ENCODE peak calls at places on chromosome 17, in four cellular contexts. I, A, S and D are unnamed samples.

GRCh38 chr17:68255731-68256538 is 8.1 kb downstream of the AMZ2 start:
- DNase-seq in I (no peak), A (no peak), S (no peak), D (no peak)

GRCh38 chr17:46878055-46878454 is 26.7 kb downstream of the WNT9B start:
- DNase-seq in I (no peak), A (no peak), S (no peak), D (no peak)

GRCh38 chr17:74280093-74280513 is 6.1 kb downstream of the DNAI2 start:
- DNase-seq in I (no peak), A (no peak), S (no peak), D (no peak)

GRCh38 chr17:44940321-44940720 is 7.3 kb downstream of the KIF18B start:
- DNase-seq in I (no peak), A (no peak), S (no peak), D (no peak)

GRCh38 chr17:73304971-73305786 is 6.6 kb downstream of the CDC42EP4 start:
- DNase-seq in I (peak; percentile 66), A (no peak), S (peak; percentile 63), D (peak; percentile 55)

GRCh38 chr17:77836557-77837041 is 121.9 kb upstream of the TNRC6C start:
- DNase-seq in I (no peak), A (no peak), S (no peak), D (peak; percentile 65)

GRCh38 chr17:43958953-43959352 is 5.2 kb upstream of the PYY start:
- DNase-seq in I (no peak), A (no peak), S (no peak), D (no peak)

GRCh38 chr17:29627951-29628350 is 5.2 kb upstream of the CORO6 start:
- DNase-seq in I (no peak), A (no peak), S (no peak), D (no peak)

GRCh38 chr17:8632087-8632486 is 1.6 kb upstream of the MYH10 start:
- DNase-seq in I (no peak), A (no peak), S (peak; percentile 56), D (no peak)

GRCh38 chr17:63376949-63377348 is 69.2 kb downstream of the CYB561 start:
- DNase-seq in I (no peak), A (no peak), S (no peak), D (no peak)

GRCh38 chr17:80678621-80679020 is 134.0 kb downstream of the RPTOR start:
- DNase-seq in I (peak; percentile 20), A (no peak), S (no peak), D (no peak)

GRCh38 chr17:29664743-29665479 is 42.2 kb upstream of the CORO6 start:
- DNase-seq in I (peak; percentile 31), A (no peak), S (no peak), D (peak; percentile 60)

GRCh38 chr17:27083408-27084185 is 210.3 kb upstream of the WSB1 start:
- DNase-seq in I (no peak), A (no peak), S (no peak), D (no peak)

GRCh38 chr17:82929676-82930042 is 89.8 kb upstream of the ZNF750 start:
- DNase-seq in I (no peak), A (no peak), S (no peak), D (no peak)

GRCh38 chr17:43832168-43832975 is 574 bp downstream of the MPP3 start:
- DNase-seq in I (no peak), A (no peak), S (peak; percentile 65), D (no peak)

GRCh38 chr17:73293480-73293911 is 18.3 kb downstream of the CDC42EP4 start:
- DNase-seq in I (no peak), A (no peak), S (no peak), D (peak; percentile 78)

GRCh38 chr17:58335779-58336455 is 7.3 kb upstream of the TSPOAP1 start:
- DNase-seq in I (no peak), A (peak; percentile 76), S (no peak), D (no peak)

GRCh38 chr17:27493088-27493487 is 36.8 kb downstream of the KSR1 start:
- DNase-seq in I (no peak), A (no peak), S (no peak), D (no peak)

GRCh38 chr17:75405365-75406221 is at the start of gene GRB2:
- DNase-seq in I (peak; percentile 100), A (peak; percentile 83), S (peak; percentile 100), D (peak; percentile 94)

GRCh38 chr17:63163158-63163520 is 197.1 kb downstream of the TANC2 start:
- DNase-seq in I (no peak), A (no peak), S (no peak), D (no peak)

GRCh38 chr17:67378444-67379250 is 1.6 kb downstream of the PITPNC1 start:
- DNase-seq in I (peak; percentile 76), A (no peak), S (peak; percentile 90), D (peak; percentile 56)

GRCh38 chr17:29054835-29055234 is 11.9 kb downstream of the PIPOX start:
- DNase-seq in I (no peak), A (no peak), S (no peak), D (no peak)

GRCh38 chr17:74361613-74362391 is at the start of gene BTBD17:
- DNase-seq in I (peak; percentile 82), A (no peak), S (peak; percentile 97), D (no peak)

GRCh38 chr17:44956076-44956475 is 8.5 kb upstream of the KIF18B start:
- DNase-seq in I (no peak), A (no peak), S (no peak), D (no peak)

GRCh38 chr17:61411944-61412859 is 12.6 kb downstream of the TBX2 start:
- DNase-seq in I (peak; percentile 84), A (peak; percentile 5), S (peak; percentile 89), D (peak; percentile 49)

GRCh38 chr17:10046786-10047609 is 141.9 kb upstream of the RCVRN start:
- DNase-seq in I (no peak), A (peak; percentile 82), S (no peak), D (no peak)

GRCh38 chr17:6599364-6599763 is 41.1 kb downstream of the KIAA0753 start:
- DNase-seq in I (no peak), A (no peak), S (no peak), D (no peak)

GRCh38 chr17:29557085-29557697 is 9.6 kb downstream of the ABHD15 start:
- DNase-seq in I (no peak), A (no peak), S (peak; percentile 13), D (no peak)

GRCh38 chr17:9185688-9186289 is 164.5 kb downstream of the NTN1 start:
- DNase-seq in I (no peak), A (no peak), S (no peak), D (no peak)

GRCh38 chr17:44012391-44012790 is 2.4 kb downstream of the TMEM101 start:
- DNase-seq in I (no peak), A (no peak), S (no peak), D (no peak)

GRCh38 chr17:50169121-50169764 is 3.4 kb downstream of the SGCA start:
- DNase-seq in I (peak; percentile 80), A (peak; percentile 44), S (peak; percentile 73), D (peak; percentile 78)

GRCh38 chr17:43766413-43767052 is 7.9 kb upstream of the SOST start:
- DNase-seq in I (peak; percentile 63), A (no peak), S (peak; percentile 86), D (peak; percentile 39)

GRCh38 chr17:21463779-21464407 is 87.7 kb downstream of the KCNJ12 start:
- DNase-seq in I (no peak), A (no peak), S (peak; percentile 70), D (no peak)

GRCh38 chr17:65587602-65588193 is 26.2 kb upstream of the AXIN2 start:
- DNase-seq in I (no peak), A (no peak), S (no peak), D (no peak)

GRCh38 chr17:67834634-67835033 is 9.3 kb downstream of the BPTF start:
- DNase-seq in I (no peak), A (no peak), S (peak; percentile 7), D (no peak)

GRCh38 chr17:75615301-75615700 is 17.9 kb upstream of the SMIM5 start:
- DNase-seq in I (no peak), A (no peak), S (no peak), D (no peak)

GRCh38 chr17:181213-182163 is at the start of gene DOC2B:
- DNase-seq in I (no peak), A (no peak), S (peak; percentile 57), D (peak; percentile 40)
- TF ChIP-seq POLR2A in I (no peak), A (no peak), S (no peak), D (no peak)

GRCh38 chr17:15247891-15248529 is 17.1 kb downstream of the PMP22 start:
- DNase-seq in I (peak; percentile 11), A (no peak), S (no peak), D (no peak)
- TF ChIP-seq CTCF in I (peak; percentile 38), A (no peak), S (peak; percentile 79), D (peak; percentile 20)

DNA sequence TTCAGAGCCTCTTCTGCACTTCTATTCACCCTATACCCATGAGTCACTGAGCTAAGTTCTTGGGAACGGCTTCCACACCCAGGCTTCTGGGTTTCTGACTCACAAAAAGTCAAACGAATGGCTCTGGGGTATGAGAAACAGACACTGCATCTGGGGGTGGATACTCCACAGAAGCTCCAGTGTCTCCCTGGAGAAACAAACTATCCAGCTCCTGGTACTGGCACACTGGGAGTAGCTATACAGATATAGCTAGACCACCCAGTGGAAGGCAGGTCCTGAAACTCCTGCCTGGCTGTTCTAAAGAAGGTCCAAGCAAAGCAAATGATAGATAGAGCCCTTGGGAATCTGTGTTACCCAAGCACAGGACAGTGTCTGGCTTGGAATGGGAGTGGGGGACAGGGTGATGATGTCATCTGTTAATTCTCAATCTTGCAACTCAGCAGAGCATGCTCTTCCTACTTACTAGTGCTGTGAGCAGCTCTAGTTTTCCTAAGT is 6.9 kb downstream of the MMP28 start:
- DNase-seq in I (peak; percentile 8), A (no peak), S (no peak), D (no peak)
- TF ChIP-seq EGR1 in I (no peak), A (no peak), S (no peak), D (peak; percentile 47)

GRCh38 chr17:19305261-19305660 is 57.3 kb downstream of the B9D1 start:
- DNase-seq in I (no peak), A (no peak), S (no peak), D (no peak)

GRCh38 chr17:19304751-19305150 is 57.8 kb downstream of the B9D1 start:
- DNase-seq in I (no peak), A (no peak), S (no peak), D (no peak)

GRCh38 chr17:19307521-19307920 is 55.0 kb downstream of the B9D1 start:
- DNase-seq in I (no peak), A (no peak), S (no peak), D (no peak)

GRCh38 chr17:19305761-19306159 is 56.8 kb downstream of the B9D1 start:
- DNase-seq in I (no peak), A (no peak), S (no peak), D (no peak)

DNA sequence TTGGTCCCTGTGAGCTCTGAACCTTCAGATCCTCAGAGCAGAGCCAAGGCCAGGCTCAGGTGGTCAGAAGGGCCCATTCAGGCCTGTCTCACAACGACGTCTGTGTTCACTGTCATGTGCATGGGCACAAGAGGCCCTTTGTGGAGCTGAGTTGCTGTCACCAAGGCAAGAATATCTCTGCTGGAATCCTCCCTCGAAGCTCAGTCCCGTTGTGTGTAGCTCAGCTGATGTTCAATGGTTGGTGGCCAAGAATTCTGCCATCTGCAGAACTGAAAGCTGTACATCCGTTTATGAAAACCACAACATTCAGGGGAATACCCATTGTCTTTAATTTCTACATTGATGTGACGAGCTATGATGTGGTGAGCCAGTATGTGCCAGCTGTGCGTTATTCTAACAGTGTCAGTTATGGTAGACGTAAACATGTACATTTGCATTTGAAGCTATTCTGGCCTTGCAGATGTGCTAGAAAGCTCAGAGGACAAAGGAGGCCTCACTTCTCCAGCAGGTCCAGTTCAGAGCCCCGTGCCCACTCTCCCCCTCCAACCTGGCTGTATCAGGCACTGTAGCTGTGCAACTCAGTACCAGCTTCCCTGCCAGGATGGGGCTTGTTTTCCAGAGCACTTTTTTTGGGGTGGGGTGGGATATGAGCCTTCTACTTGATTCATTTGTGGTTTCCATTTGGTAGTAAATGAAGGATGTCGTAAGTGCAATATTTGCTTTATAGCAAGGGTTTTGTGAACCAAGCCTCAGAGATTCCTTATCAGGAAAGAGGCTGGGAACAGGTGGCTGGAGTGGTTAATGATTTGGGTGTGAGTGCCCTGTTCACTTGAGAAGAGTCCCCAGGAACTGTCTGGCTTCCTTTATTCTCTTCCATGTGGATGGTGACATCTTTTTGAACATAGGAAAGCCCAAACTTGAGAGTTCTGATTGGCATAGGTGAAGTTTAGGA is 56.1 kb downstream of the B9D1 start:
- DNase-seq in I (peak; percentile 15), A (peak; percentile 94), S (no peak), D (no peak)
- TF ChIP-seq POLR2A in I (no peak), A (no peak), S (no peak), D (no peak)